ENCODE peak calls at places on chromosomes 4 and X, in eight cellular contexts. Q, C, O, V, S, P, X and J are unnamed samples. For H3K9me3, the result is how much of the 10 kb centered on the place peaks cover.

GRCh38 chr4:168832746-168833575 is 177.1 kb downstream of the CBR4 start:
- DNase-seq in Q (no peak), C (peak), O (peak), V (no peak), S (peak), P (no peak), X (peak), J (peak)

GRCh38 chrX:46803140-46803539 is 33.7 kb upstream of the RP2 start:
- DNase-seq in Q (no peak), C (no peak), O (no peak), V (no peak), S (no peak), P (no peak), X (no peak), J (no peak)

GRCh38 chr4:125704726-125705125 is 390.0 kb downstream of the FAT4 start:
- DNase-seq in Q (no peak), C (no peak), O (no peak), V (no peak), S (no peak), P (no peak), X (no peak), J (no peak)

GRCh38 chrX:39705299-39705698 is 392.5 kb downstream of the BCOR start:
- DNase-seq in Q (peak), C (peak), O (peak), V (peak), S (no peak), P (no peak), X (no peak), J (peak)

GRCh38 chr4:44927361-44928061 is 201.2 kb upstream of the GNPDA2 start:
- DNase-seq in Q (no peak), C (no peak), O (no peak), V (no peak), S (peak), P (no peak), X (no peak), J (no peak)

GRCh38 chr4:53558061-53558801 is 33.1 kb downstream of the LNX1 start:
- DNase-seq in Q (no peak), C (no peak), O (no peak), V (no peak), S (peak), P (no peak), X (no peak), J (peak)

GRCh38 chr4:184196730-184197355 is 20.8 kb downstream of the ENPP6 start:
- DNase-seq in Q (no peak), C (no peak), O (no peak), V (no peak), S (no peak), P (no peak), X (no peak), J (no peak)

GRCh38 chrX:23554304-23554703 is 113.0 kb upstream of the PRDX4 start:
- DNase-seq in Q (no peak), C (no peak), O (no peak), V (no peak), S (peak), P (no peak), X (no peak), J (no peak)

GRCh38 chrX:31213941-31214340 is 142.1 kb upstream of the FTHL17 start:
- DNase-seq in Q (no peak), C (no peak), O (no peak), V (no peak), S (no peak), P (no peak), X (no peak), J (peak)

GRCh38 chr4:176001171-176002006 is 64.3 kb upstream of the WDR17 start:
- DNase-seq in Q (no peak), C (peak), O (peak), V (no peak), S (peak), P (no peak), X (no peak), J (peak)

GRCh38 chr4:76690906-76691275 is 207.1 kb downstream of the SOWAHB start:
- DNase-seq in Q (no peak), C (no peak), O (no peak), V (no peak), S (no peak), P (no peak), X (no peak), J (no peak)

GRCh38 chr4:81754169-81754568 is 282.5 kb upstream of the RASGEF1B start:
- DNase-seq in Q (no peak), C (no peak), O (no peak), V (no peak), S (no peak), P (no peak), X (no peak), J (no peak)

GRCh38 chrX:37348237-37349130 is 680 bp upstream of the PRRG1 start:
- DNase-seq in Q (no peak), C (no peak), O (no peak), V (no peak), S (no peak), P (no peak), X (no peak), J (no peak)

GRCh38 chr4:113821851-113822250 is 60.3 kb upstream of the CAMK2D start:
- DNase-seq in Q (no peak), C (no peak), O (no peak), V (no peak), S (no peak), P (no peak), X (no peak), J (no peak)

GRCh38 chr4:88159137-88159725 is 792 bp upstream of the ABCG2 start:
- DNase-seq in Q (no peak), C (no peak), O (peak), V (no peak), S (no peak), P (no peak), X (no peak), J (no peak)

GRCh38 chr4:52951016-52951415 is 88.9 kb downstream of the RASL11B start:
- DNase-seq in Q (no peak), C (no peak), O (no peak), V (no peak), S (no peak), P (no peak), X (no peak), J (no peak)

GRCh38 chr4:76705497-76705896 is 192.4 kb downstream of the SOWAHB start:
- DNase-seq in Q (no peak), C (no peak), O (no peak), V (no peak), S (no peak), P (no peak), X (no peak), J (no peak)

GRCh38 chr4:47486306-47486705 is 1.2 kb downstream of the ATP10D start:
- DNase-seq in Q (no peak), C (no peak), O (no peak), V (no peak), S (no peak), P (no peak), X (no peak), J (no peak)

GRCh38 chr4:28776004-28776403 is 1915.4 kb downstream of the STIM2 start:
- DNase-seq in Q (no peak), C (no peak), O (no peak), V (no peak), S (no peak), P (no peak), X (no peak), J (no peak)

GRCh38 chr4:86359944-86360478 is at the start of gene MAPK10:
- DNase-seq in Q (peak), C (peak), O (peak), V (peak), S (peak), P (peak), X (peak), J (no peak)

GRCh38 chr4:37623125-37623524 is 63.1 kb downstream of the RELL1 start:
- DNase-seq in Q (no peak), C (no peak), O (no peak), V (no peak), S (no peak), P (no peak), X (no peak), J (no peak)

GRCh38 chr4:51868449-51868847 is 25.5 kb downstream of the DCUN1D4 start:
- DNase-seq in Q (no peak), C (no peak), O (no peak), V (no peak), S (no peak), P (no peak), X (no peak), J (no peak)

GRCh38 chr4:90074322-90074886 is 52.8 kb upstream of the CCSER1 start:
- DNase-seq in Q (no peak), C (no peak), O (no peak), V (no peak), S (peak), P (no peak), X (no peak), J (no peak)

GRCh38 chr4:64016893-64017292 is 392.4 kb downstream of the TECRL start:
- DNase-seq in Q (no peak), C (no peak), O (no peak), V (no peak), S (no peak), P (no peak), X (peak), J (no peak)

GRCh38 chr4:13920111-13920875 is 292.8 kb upstream of the BOD1L1 start:
- DNase-seq in Q (no peak), C (no peak), O (no peak), V (no peak), S (no peak), P (no peak), X (no peak), J (no peak)

GRCh38 chr4:128247906-128248305 is 39.7 kb downstream of the PGRMC2 start:
- DNase-seq in Q (no peak), C (no peak), O (no peak), V (no peak), S (no peak), P (no peak), X (no peak), J (no peak)

GRCh38 chr4:116400480-116400879 is 684.9 kb downstream of the TRAM1L1 start:
- DNase-seq in Q (no peak), C (no peak), O (no peak), V (no peak), S (no peak), P (no peak), X (no peak), J (no peak)

GRCh38 chr4:8651661-8652180 is 59.2 kb downstream of the CPZ start:
- DNase-seq in Q (no peak), C (no peak), O (no peak), V (no peak), S (no peak), P (no peak), X (no peak), J (no peak)

GRCh38 chr4:7354937-7355336 is 79.8 kb downstream of the PSAPL1 start:
- DNase-seq in Q (no peak), C (no peak), O (no peak), V (no peak), S (no peak), P (no peak), X (no peak), J (no peak)

GRCh38 chr4:121070274-121070673 is 2.1 kb downstream of the NDNF start:
- DNase-seq in Q (no peak), C (no peak), O (no peak), V (no peak), S (peak), P (no peak), X (no peak), J (peak)

GRCh38 chr4:4860803-4861591 is 1.5 kb downstream of the MSX1 start:
- DNase-seq in Q (no peak), C (no peak), O (no peak), V (no peak), S (peak), P (no peak), X (no peak), J (no peak)

GRCh38 chr4:31194823-31195222 is 474.7 kb downstream of the PCDH7 start:
- DNase-seq in Q (no peak), C (no peak), O (no peak), V (no peak), S (no peak), P (no peak), X (no peak), J (no peak)

GRCh38 chrX:150464001-150464400 is 100.9 kb downstream of the MAMLD1 start:
- DNase-seq in Q (peak), C (no peak), O (no peak), V (no peak), S (no peak), P (no peak), X (peak), J (no peak)

GRCh38 chr4:105146286-105147219 is at the start of gene TET2:
- DNase-seq in Q (peak), C (peak), O (peak), V (peak), S (peak), P (peak), X (peak), J (peak)

GRCh38 chr4:150972592-150972991 is 42.5 kb downstream of the LRBA start:
- DNase-seq in Q (no peak), C (no peak), O (no peak), V (no peak), S (no peak), P (no peak), X (no peak), J (no peak)

GRCh38 chr4:55055529-55055928 is 69.9 kb downstream of the KDR start:
- DNase-seq in Q (no peak), C (no peak), O (no peak), V (no peak), S (no peak), P (no peak), X (no peak), J (no peak)

GRCh38 chr4:163191999-163192398 is 25.3 kb upstream of the NAF1 start:
- DNase-seq in Q (no peak), C (no peak), O (no peak), V (no peak), S (no peak), P (no peak), X (no peak), J (no peak)

GRCh38 chr4:74793757-74794340 is 474 bp downstream of the BTC start:
- DNase-seq in Q (no peak), C (peak), O (peak), V (no peak), S (peak), P (no peak), X (no peak), J (peak)

DNA sequence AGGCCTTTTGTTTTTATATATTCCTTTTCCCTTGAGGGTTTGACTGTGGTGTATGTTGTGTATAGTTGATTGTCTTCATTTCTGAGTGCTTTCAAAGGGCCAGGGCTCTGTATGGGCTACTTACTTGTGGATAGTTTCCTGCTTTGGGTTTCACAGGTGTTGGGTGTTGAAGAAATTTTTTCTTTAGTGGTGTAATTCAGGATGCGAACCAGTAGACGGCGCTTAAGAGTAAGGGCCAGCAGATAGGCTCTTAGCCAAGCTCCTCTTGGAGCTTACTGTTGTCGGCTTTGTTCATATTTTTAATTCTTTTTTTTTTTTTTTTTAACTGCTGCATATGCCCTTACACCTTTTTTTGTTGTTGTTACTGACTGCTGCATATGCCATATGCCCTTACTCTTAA is 276.3 kb upstream of the GALNT7 start:
- DNase-seq in Q (no peak), C (no peak), O (no peak), V (no peak), S (peak), P (no peak), X (no peak), J (no peak)
- H3K9me3 ChIP-seq in Q (under half), C (under half), O (under half), V (under half), S (under half), P (under half), X (under half), J (under half)

DNA sequence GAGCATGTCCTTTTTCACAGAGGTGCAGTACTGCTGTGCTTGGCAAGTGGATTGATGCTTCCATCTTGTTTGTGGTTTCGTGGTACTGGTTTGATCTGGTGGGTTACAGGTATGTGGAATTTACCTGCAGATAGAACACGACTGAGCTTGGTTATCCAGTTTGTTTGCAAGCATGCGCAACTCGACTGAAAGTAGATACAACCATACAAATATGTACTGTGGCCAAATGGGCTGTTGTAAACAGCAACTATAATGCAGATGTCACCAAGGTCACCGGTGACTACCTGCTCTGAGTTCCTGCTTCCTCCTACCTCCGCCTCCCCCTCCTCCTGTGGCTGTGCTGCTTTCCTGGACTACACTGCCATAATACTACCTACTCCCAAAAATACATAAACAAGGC is 12.4 kb downstream of the CWH43 start:
- DNase-seq in Q (no peak), C (no peak), O (no peak), V (no peak), S (no peak), P (no peak), X (no peak), J (no peak)
- H3K9me3 ChIP-seq in Q (under half), C (under half), O (under half), V (under half), S (under half), P (under half), X (under half), J (under half)

DNA sequence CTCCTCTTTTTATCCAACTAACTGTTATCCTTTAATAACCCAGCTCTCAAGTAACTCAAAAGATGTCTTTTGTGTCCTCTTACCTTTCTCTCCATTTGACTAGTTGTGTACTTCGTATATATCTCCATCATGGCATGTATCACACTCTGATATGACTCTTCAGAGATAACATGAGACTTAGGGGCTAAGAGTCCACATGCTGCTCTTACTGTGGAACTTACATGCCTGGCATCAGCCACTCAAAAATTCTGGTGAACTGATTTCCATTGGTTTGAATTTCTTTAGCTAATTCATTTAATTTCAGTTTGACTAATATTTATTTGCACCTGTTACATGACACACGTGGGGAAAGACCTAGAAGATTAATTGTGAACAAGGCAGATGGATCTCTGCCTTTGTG is 317.3 kb downstream of the HS3ST1 start:
- DNase-seq in Q (no peak), C (no peak), O (no peak), V (no peak), S (no peak), P (no peak), X (no peak), J (no peak)
- H3K9me3 ChIP-seq in Q (under half), C (under half), O (under half), V (under half), S (under half), P (under half), X (under half), J (under half)

DNA sequence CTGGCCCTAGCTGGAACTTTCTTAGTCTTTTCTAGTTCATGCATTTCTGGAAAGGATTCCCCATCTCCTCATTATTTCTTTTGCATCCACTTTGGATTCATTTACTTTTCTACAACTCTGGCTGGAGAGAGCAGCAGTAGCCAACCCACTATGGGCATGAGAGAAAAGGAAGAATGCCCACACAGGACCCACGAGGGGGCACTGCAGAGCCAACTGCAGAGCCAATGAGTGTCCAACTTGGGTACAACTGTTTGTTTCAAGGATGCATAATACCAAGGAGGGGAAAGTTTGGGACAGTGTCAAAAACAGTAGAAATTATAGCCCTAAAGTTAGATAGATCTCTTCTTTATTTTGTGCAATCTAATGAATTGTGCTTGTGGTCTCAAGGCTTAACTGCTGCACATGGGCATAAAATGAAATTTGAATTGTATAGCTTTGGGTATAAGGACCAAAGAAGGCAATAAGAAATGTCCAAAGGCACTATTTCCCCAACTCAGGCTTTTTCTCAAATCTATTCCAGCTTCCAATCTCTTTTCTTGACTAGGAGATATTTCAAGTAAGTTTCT is 230.6 kb downstream of the NSUN7 start:
- DNase-seq in Q (no peak), C (no peak), O (no peak), V (no peak), S (peak), P (no peak), X (no peak), J (no peak)
- H3K9me3 ChIP-seq in Q (under half), C (under half), O (under half), V (under half), S (under half), P (under half), X (under half), J (under half)

GRCh38 chrX:2965965-2966364 is 36.8 kb upstream of the ARSD start:
- DNase-seq in Q (no peak), C (no peak), O (no peak), V (no peak), S (no peak), P (no peak), X (no peak), J (no peak)
- H3K9me3 ChIP-seq in Q (under half), C (under half), O (under half), V (under half), S (under half), P (under half), X (under half), J (under half)

GRCh38 chrX:2384486-2384885 is 116.3 kb downstream of the DHRSX start:
- DNase-seq in Q (no peak), C (no peak), O (no peak), V (no peak), S (no peak), P (no peak), X (no peak), J (no peak)
- H3K9me3 ChIP-seq in Q (under half), C (under half), O (under half), V (under half), S (under half), P (under half), X (under half), J (under half)

DNA sequence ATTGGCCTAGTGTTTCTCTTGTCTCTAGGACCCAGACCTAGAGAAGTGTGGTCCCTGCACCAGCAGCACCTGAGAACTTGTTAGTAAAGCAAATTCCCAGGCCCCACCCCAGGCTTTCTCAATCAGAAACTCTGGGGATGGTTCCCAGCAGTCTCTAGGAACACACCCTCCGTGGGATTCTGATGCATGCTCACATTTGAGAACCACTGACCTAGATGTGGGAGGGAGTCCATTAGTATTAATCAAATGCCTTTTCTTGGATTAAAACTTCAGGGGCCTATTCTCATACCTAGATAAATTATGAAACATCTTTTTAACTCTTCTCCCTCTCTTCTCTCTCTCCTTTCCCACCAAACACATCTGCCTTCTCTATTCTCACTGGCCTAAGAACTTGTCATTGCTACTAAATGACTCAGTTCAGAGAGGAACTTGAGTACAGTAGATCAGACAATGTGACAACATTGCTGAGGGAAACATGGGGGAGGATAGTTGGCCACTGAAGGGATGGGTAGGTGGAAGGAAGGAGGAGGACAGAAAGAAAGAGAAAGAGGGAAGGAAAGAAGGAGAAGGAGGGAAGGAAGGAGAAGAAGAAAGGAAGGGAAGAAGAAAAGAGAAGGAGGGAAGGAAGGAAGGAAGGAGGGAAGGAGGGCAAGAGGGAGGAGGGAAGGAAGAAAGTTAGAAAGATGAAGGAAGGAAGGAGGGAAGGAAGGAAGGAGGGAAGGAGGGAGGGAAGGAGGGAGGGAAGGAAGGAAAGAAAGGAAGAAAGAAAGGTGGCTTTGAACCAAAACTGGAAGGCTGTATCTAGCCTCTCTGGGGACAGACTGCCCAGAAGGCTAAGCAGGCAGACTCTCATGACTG is 132.7 kb upstream of the MAP3K15 start:
- DNase-seq in Q (no peak), C (no peak), O (no peak), V (no peak), S (no peak), P (no peak), X (no peak), J (no peak)
- H3K9me3 ChIP-seq in Q (under half), C (under half), O (under half), V (under half), S (under half), P (under half), X (under half), J (under half)